ENCODE peak calls at places on chromosomes 16 and 17, in six cellular contexts. A is psoas muscle; G is fibroblast of lung; B is body of pancreas; F is SJCRH30; R is CD8-positive, alpha-beta memory T cell. Q is an unnamed sample.

GRCh38 chr16:54459509-54460235 is 173.1 kb upstream of the IRX3 start:
- DNase-seq in A (no peak), G (peak), B (no peak), F (no peak), R (no peak), Q (no peak)

GRCh38 chr17:49968380-49969133 is 433 bp upstream of the DLX4 start:
- DNase-seq in A (peak), G (peak), B (peak), F (peak), R (peak), Q (peak)

GRCh38 chr17:49076575-49077384 is 55.8 kb upstream of the B4GALNT2 start:
- DNase-seq in A (no peak), G (peak), B (no peak), F (no peak), R (no peak), Q (no peak)

GRCh38 chr16:82726306-82726705 is 99.5 kb downstream of the CDH13 start:
- DNase-seq in A (no peak), G (no peak), B (no peak), F (peak), R (no peak), Q (no peak)

GRCh38 chr16:64238576-64238975 is 883.3 kb downstream of the CDH11 start:
- DNase-seq in A (no peak), G (peak), B (no peak), F (no peak), R (no peak), Q (peak)

GRCh38 chr16:56849690-56850680 is 15.0 kb upstream of the SLC12A3 start:
- DNase-seq in A (no peak), G (peak), B (no peak), F (no peak), R (no peak), Q (no peak)

GRCh38 chr17:78706271-78706915 is 75.7 kb downstream of the CYTH1 start:
- DNase-seq in A (no peak), G (peak), B (no peak), F (peak), R (no peak), Q (peak)

GRCh38 chr16:67865318-67865717 is 7.5 kb upstream of the EDC4 start:
- DNase-seq in A (peak), G (no peak), B (peak), F (peak), R (no peak), Q (no peak)

GRCh38 chr17:59435238-59435637 is 103.8 kb downstream of the YPEL2 start:
- DNase-seq in A (no peak), G (peak), B (no peak), F (no peak), R (no peak), Q (peak)

GRCh38 chr17:6166492-6167179 is 96.5 kb downstream of the WSCD1 start:
- DNase-seq in A (no peak), G (no peak), B (no peak), F (peak), R (no peak), Q (no peak)

GRCh38 chr17:5133311-5133710 is 17.5 kb downstream of the USP6 start:
- DNase-seq in A (no peak), G (no peak), B (no peak), F (no peak), R (no peak), Q (no peak)

GRCh38 chr17:59331929-59332889 is 754 bp downstream of the YPEL2 start:
- DNase-seq in A (peak), G (no peak), B (peak), F (peak), R (peak), Q (no peak)

GRCh38 chr17:46940692-46941404 is 17.9 kb downstream of the GOSR2 start:
- DNase-seq in A (peak), G (peak), B (peak), F (peak), R (peak), Q (peak)

GRCh38 chr16:88784074-88784855 is 755 bp downstream of the PIEZO1 start:
- DNase-seq in A (peak), G (peak), B (peak), F (no peak), R (peak), Q (peak)

GRCh38 chr16:4691666-4692412 is 1.5 kb upstream of the NUDT16L1 start:
- DNase-seq in A (no peak), G (no peak), B (no peak), F (no peak), R (no peak), Q (no peak)

GRCh38 chr16:88522276-88522949 is 47.8 kb upstream of the ZC3H18 start:
- DNase-seq in A (no peak), G (no peak), B (no peak), F (peak), R (no peak), Q (no peak)

GRCh38 chr16:23398987-23399805 is 53.8 kb downstream of the COG7 start:
- DNase-seq in A (peak), G (peak), B (no peak), F (no peak), R (no peak), Q (no peak)

GRCh38 chr16:69827527-69827926 is 65.4 kb downstream of the WWP2 start:
- DNase-seq in A (no peak), G (no peak), B (peak), F (no peak), R (no peak), Q (no peak)

GRCh38 chr16:2159052-2159838 is 3.7 kb downstream of the TRAF7 start:
- DNase-seq in A (peak), G (peak), B (no peak), F (no peak), R (no peak), Q (no peak)

GRCh38 chr16:85523602-85524364 is 89.3 kb upstream of the GSE1 start:
- DNase-seq in A (no peak), G (peak), B (peak), F (peak), R (no peak), Q (no peak)

GRCh38 chr16:56608876-56609462 is 585 bp downstream of the MT2A start:
- DNase-seq in A (peak), G (no peak), B (no peak), F (peak), R (no peak), Q (no peak)

GRCh38 chr17:18319604-18320256 is 4.6 kb downstream of the SMCR8 start:
- DNase-seq in A (no peak), G (peak), B (peak), F (peak), R (no peak), Q (no peak)

GRCh38 chr16:8931864-8932263 is 31.8 kb downstream of the USP7 start:
- DNase-seq in A (peak), G (peak), B (peak), F (peak), R (peak), Q (peak)

GRCh38 chr16:66408181-66409048 is 18.7 kb upstream of the BEAN1 start:
- DNase-seq in A (no peak), G (peak), B (peak), F (peak), R (peak), Q (peak)

DNA sequence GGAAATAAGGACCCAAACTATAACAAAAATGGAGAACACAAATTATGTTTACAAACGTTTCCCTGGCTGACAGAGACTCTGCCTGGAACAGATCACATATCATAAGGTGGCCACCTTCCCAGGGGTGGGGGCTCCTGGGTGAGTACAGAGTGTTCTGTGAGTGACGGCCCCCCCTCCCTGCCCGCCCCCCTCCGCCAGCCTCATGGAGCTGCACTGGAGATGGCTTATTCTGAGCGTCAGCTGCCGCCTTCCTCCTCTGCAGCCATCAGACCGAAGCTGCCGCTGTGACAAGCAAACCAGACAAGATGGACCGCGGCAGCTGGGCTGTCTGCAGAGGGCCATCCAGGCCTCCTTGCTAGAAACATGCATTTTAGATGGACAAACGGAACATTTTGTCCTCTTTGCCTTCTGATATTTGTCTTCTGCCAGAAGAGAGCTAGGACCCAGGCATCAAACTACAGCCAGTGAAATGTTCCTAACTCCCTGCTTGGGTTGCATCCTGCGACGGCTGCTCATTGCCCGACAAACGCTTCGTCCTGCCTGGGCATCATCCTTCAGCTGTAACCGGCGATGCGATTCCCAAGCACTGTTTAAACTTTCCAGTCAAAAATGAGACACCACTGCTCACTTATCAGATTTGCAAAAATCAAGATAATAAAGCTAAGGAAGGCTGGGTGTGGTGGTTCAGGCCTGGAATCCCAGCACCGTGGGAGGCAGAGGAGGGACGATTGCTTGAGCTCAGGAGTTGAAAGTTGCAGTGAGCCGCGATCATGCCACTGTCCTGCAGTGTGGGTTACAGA is 15.3 kb upstream of the RPTOR start:
- DNase-seq in A (peak), G (no peak), B (no peak), F (peak), R (no peak), Q (no peak)
- H3K27ac ChIP-seq in A (peak), G (no peak), B (no peak), F (peak), R (no peak), Q (no peak)

GRCh38 chr17:31272236-31272635 is 24.8 kb downstream of the OMG start:
- DNase-seq in A (no peak), G (no peak), B (no peak), F (no peak), R (no peak), Q (no peak)

GRCh38 chr17:31273511-31273910 is 23.5 kb downstream of the OMG start:
- DNase-seq in A (no peak), G (no peak), B (no peak), F (no peak), R (no peak), Q (no peak)

GRCh38 chr17:31274252-31274651 is 22.8 kb downstream of the OMG start:
- DNase-seq in A (no peak), G (peak), B (peak), F (no peak), R (no peak), Q (peak)

GRCh38 chr17:31272803-31273202 is 24.2 kb downstream of the OMG start:
- DNase-seq in A (no peak), G (no peak), B (no peak), F (no peak), R (no peak), Q (no peak)

GRCh38 chr17:31275126-31275525 is 21.9 kb downstream of the OMG start:
- DNase-seq in A (no peak), G (no peak), B (no peak), F (no peak), R (no peak), Q (no peak)
- H3K27ac ChIP-seq in A (no peak), G (no peak), B (no peak), F (no peak), R (no peak), Q (no peak)

GRCh38 chr17:30476726-30477082 is 504 bp upstream of the GOSR1 start:
- DNase-seq in A (no peak), G (peak), B (no peak), F (no peak), R (no peak), Q (peak)
- H3K27ac ChIP-seq in A (peak), G (peak), B (no peak), F (peak), R (no peak), Q (peak)

DNA sequence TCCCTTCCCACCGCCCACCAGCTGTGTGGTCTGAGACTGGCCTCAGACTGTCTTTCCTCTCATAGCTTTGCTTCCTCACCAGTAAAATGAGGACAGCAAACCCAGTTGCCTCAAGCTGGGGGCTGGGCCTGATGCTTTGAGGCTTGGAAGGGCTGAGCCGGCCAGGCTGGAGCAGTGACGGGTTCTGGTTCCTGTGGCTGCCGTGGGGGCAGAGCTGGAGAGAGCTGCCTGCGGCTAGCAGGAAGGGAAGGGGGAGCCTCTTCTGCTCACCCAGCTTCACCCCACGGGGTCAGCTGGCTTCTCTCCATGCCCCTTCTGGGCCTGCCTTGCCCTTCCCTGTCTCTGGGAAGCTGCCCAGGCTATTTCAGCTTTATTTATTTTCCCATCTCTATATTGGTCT is 23.8 kb downstream of the LASP1 start:
- DNase-seq in A (peak), G (peak), B (peak), F (peak), R (peak), Q (no peak)
- H3K27ac ChIP-seq in A (peak), G (no peak), B (no peak), F (peak), R (no peak), Q (peak)

DNA sequence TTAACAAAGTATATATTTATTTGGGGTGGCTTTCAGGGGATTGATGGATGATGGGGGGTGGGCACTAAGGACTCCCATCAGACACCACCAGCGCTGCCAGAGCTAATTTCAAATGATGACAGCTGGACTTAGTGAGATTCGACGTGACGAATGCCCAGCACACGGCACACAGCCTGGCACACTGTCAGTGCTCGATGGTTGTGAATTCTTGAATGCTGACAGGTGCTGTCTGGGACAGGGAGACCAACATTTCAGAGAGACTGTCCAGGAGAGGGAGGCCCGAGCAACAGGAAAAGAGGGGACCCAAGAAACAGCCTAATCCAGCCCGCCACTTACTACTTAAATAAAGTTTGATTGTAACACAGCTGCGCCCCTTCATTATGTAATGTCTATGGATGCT is 6.3 kb upstream of the MPRIP start:
- DNase-seq in A (peak), G (no peak), B (no peak), F (no peak), R (no peak), Q (no peak)
- H3K27ac ChIP-seq in A (peak), G (no peak), B (no peak), F (no peak), R (no peak), Q (no peak)

GRCh38 chr16:78134944-78135619 is 35.6 kb downstream of the WWOX start:
- DNase-seq in A (no peak), G (no peak), B (no peak), F (no peak), R (no peak), Q (no peak)

GRCh38 chr16:78130083-78130608 is 30.7 kb downstream of the WWOX start:
- DNase-seq in A (no peak), G (no peak), B (peak), F (no peak), R (no peak), Q (no peak)

GRCh38 chr16:78130950-78131349 is 31.5 kb downstream of the WWOX start:
- DNase-seq in A (no peak), G (no peak), B (no peak), F (no peak), R (no peak), Q (no peak)

GRCh38 chr16:78137179-78137578 is 37.7 kb downstream of the WWOX start:
- DNase-seq in A (no peak), G (no peak), B (no peak), F (no peak), R (no peak), Q (no peak)

GRCh38 chr16:78133919-78134318 is 34.5 kb downstream of the WWOX start:
- DNase-seq in A (no peak), G (no peak), B (no peak), F (no peak), R (no peak), Q (no peak)
- H3K27ac ChIP-seq in A (no peak), G (no peak), B (no peak), F (no peak), R (no peak), Q (no peak)

Q was measured in RWPE1.